ENCODE peak calls at places on chromosomes 13 and 19, in five cellular contexts. C is uterus, M is gastrocnemius medialis, D is BE2C, X is left ventricle myocardium inferior. R is an unnamed sample.

GRCh38 chr13:20395061-20395916 is 130.4 kb downstream of the CRYL1 start:
- DNase-seq in C (no peak), M (no peak), D (no peak), X (no peak), R (no peak)

GRCh38 chr13:87893186-87893585 is 222.0 kb downstream of the SLITRK5 start:
- DNase-seq in C (no peak), M (no peak), D (no peak), X (no peak), R (no peak)

GRCh38 chr13:48403151-48403631 is 9.7 kb downstream of the LPAR6 start:
- DNase-seq in C (no peak), M (no peak), D (no peak), X (no peak), R (no peak)

GRCh38 chr19:17125728-17126677 is 50.4 kb downstream of the MYO9B start:
- DNase-seq in C (no peak), M (peak; percentile 55), D (peak; percentile 94), X (peak; percentile 62), R (no peak)

GRCh38 chr13:113742000-113742441 is 17.0 kb upstream of the TMEM255B start:
- DNase-seq in C (no peak), M (no peak), D (peak; percentile 88), X (no peak), R (peak; percentile 53)

GRCh38 chr19:41409288-41409687 is 11.7 kb downstream of the BCKDHA start:
- DNase-seq in C (no peak), M (no peak), D (no peak), X (no peak), R (no peak)

GRCh38 chr19:913080-913748 is at the start of gene R3HDM4:
- DNase-seq in C (peak; percentile 70), M (peak; percentile 60), D (peak; percentile 82), X (peak; percentile 87), R (peak; percentile 86)

GRCh38 chr13:99386911-99387788 is 80.0 kb upstream of the GPR183 start:
- DNase-seq in C (no peak), M (no peak), D (peak; percentile 55), X (peak; percentile 45), R (peak; percentile 73)

GRCh38 chr19:5478241-5478924 is 23.2 kb downstream of the ZNRF4 start:
- DNase-seq in C (no peak), M (no peak), D (no peak), X (no peak), R (no peak)

GRCh38 chr19:46218160-46218559 is 11.4 kb upstream of the IGFL1 start:
- DNase-seq in C (no peak), M (no peak), D (no peak), X (no peak), R (peak; percentile 89)

GRCh38 chr19:48711106-48711662 is 8.3 kb downstream of the MAMSTR start:
- DNase-seq in C (no peak), M (no peak), D (no peak), X (no peak), R (no peak)

DNA sequence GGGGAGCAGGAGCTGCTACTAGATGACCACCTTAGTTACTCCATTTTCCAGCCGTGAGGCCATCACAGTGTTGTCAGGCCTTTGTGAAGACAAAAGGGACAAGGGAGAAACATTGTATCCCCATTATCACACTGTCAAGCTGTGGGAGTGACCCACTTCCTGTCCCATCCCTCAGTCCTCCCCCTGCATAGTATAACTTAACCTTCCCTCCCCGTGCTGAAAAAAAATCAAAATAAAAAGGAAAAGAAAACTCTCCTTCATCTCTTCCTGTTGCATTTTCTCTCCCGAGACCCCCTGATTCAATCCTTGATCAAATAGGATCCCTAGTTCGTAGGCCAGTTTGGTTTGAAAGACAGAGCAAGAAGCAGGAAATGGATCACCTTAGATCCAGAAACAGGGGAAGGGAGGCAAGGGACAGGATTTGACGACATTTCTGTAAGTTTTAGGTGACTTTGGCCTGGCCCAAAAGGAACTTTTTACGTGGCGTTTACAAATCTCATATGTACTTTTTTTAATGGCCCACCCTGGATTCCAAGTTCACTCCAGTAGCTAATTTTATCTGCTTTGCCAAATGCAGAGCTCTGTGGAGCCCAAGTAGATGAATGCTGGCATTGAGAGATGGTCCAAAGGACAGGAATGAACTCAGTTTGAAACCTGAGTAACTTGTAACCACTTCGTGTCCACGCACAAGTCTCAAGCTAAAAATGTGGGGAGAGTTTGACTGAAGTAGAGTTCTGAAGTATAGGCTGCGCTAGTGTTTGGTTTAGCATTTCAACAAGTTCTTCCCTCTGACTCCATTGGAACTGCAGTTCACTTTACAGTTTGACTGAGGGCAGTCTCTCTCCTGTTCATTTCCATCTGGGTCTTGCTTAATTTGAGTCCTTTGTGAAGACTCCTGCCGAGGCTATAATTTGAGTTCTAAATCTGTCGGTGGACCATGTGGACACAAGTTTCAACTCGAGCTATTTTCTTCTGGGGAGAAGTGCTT is 16.6 kb upstream of the GATAD2A start:
- DNase-seq in C (no peak), M (no peak), D (no peak), X (no peak), R (no peak)
- H3K4me1 ChIP-seq in C (no peaks in the 10 kb centered on the region), M (peaks cover 55% of the 10 kb centered on the region), D (peaks cover 2% of the 10 kb centered on the region), X (peaks cover 90% of the 10 kb centered on the region), R (peaks cover 6% of the 10 kb centered on the region)

DNA sequence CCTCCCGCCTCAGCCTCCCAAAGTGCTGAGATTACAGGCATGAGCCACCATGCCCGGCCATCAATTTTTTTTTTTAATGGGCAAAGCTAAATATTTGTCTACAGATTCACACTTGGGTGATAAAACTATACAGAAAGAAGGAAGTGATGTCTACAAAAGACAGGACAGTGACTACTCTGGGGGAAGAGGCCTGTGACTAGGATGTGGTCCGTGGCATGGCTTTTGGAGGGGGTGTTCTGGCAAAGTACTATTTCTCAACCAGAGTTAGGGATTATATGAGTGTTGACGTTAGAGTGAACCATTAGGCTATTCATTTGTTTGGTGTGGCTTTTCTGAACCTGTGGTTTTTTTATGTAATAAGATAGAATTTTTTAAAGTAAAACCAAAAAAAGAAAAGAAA is 42.7 kb downstream of the INSR start:
- DNase-seq in C (no peak), M (no peak), D (no peak), X (no peak), R (no peak)
- H3K4me1 ChIP-seq in C (no peaks in the 10 kb centered on the region), M (no peaks in the 10 kb centered on the region), D (no peaks in the 10 kb centered on the region), X (peaks cover 39% of the 10 kb centered on the region), R (no peaks in the 10 kb centered on the region)

GRCh38 chr19:43489310-43489709 is 15.2 kb downstream of the PHLDB3 start:
- DNase-seq in C (no peak), M (no peak), D (no peak), X (no peak), R (no peak)

GRCh38 chr19:43488179-43488578 is 16.4 kb downstream of the PHLDB3 start:
- DNase-seq in C (no peak), M (no peak), D (no peak), X (no peak), R (no peak)

GRCh38 chr19:43489979-43490599 is 14.5 kb downstream of the PHLDB3 start:
- DNase-seq in C (no peak), M (no peak), D (no peak), X (no peak), R (no peak)

GRCh38 chr19:43483281-43483680 is 17.9 kb upstream of the LYPD3 start:
- DNase-seq in C (no peak), M (no peak), D (no peak), X (no peak), R (no peak)

GRCh38 chr19:43486412-43486811 is 18.1 kb downstream of the PHLDB3 start:
- DNase-seq in C (no peak), M (no peak), D (no peak), X (no peak), R (no peak)
- H3K4me1 ChIP-seq in C (no peaks in the 10 kb centered on the region), M (no peaks in the 10 kb centered on the region), D (no peaks in the 10 kb centered on the region), X (no peaks in the 10 kb centered on the region), R (no peaks in the 10 kb centered on the region)

GRCh38 chr19:43775299-43775890 is 5.4 kb downstream of the KCNN4 start:
- DNase-seq in C (no peak), M (no peak), D (no peak), X (no peak), R (no peak)

GRCh38 chr19:43777163-43777700 is 3.5 kb downstream of the KCNN4 start:
- DNase-seq in C (no peak), M (no peak), D (no peak), X (no peak), R (no peak)

GRCh38 chr19:43774103-43774939 is 6.5 kb downstream of the KCNN4 start:
- DNase-seq in C (peak; percentile 45), M (peak; percentile 43), D (peak; percentile 87), X (peak; percentile 68), R (peak; percentile 85)

GRCh38 chr19:43776285-43776684 is 4.5 kb downstream of the KCNN4 start:
- DNase-seq in C (no peak), M (no peak), D (no peak), X (no peak), R (no peak)

DNA sequence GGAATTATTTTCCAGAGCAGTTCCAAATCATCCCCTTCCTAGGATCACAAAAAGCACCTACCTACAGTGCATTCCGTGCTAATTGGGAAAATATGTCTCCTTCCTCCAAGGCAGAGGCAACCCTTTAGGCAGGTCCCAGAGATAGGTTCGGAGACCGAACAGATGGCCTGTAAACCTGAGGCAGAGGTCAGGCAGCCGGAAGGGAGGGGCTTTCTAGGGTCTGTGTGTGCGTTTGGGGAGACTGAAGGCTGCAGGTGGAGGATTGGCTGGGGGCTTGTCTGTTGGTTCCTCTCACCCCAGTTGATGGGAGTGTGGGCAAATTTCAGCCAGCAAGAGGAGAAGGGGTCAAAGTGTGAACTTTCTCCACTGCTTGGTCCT is 7.1 kb downstream of the KCNN4 start:
- DNase-seq in C (no peak), M (no peak), D (no peak), X (no peak), R (peak; percentile 36)
- H3K4me1 ChIP-seq in C (no peaks in the 10 kb centered on the region), M (peaks cover 6% of the 10 kb centered on the region), D (no peaks in the 10 kb centered on the region), X (peaks cover 15% of the 10 kb centered on the region), R (peaks cover 19% of the 10 kb centered on the region)

GRCh38 chr19:31071157-31071855 is 277.9 kb downstream of the TSHZ3 start:
- DNase-seq in C (no peak), M (no peak), D (no peak), X (no peak), R (no peak)
- H3K4me1 ChIP-seq in C (no peaks in the 10 kb centered on the region), M (no peaks in the 10 kb centered on the region), D (no peaks in the 10 kb centered on the region), X (no peaks in the 10 kb centered on the region), R (peaks cover 16% of the 10 kb centered on the region)

DNA sequence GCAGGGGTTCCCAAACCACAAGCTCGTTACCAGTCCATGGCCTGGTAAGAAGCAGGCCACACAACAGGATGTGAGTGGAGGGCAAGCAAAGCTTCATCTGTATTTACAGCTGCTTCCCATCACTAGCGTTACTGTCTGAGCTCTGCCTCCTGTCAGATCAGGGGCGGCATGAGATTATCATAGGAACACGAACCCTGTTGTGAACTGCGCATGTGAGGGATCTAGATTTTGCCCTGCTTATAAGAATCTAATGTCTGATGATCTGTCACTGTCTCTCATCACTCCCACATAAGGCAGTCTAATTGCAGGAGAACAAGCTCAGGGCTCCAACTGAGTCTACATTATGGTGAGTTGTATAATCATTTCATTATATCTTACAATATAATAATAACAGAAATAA is 677.4 kb upstream of the SLITRK6 start:
- DNase-seq in C (no peak), M (no peak), D (no peak), X (no peak), R (no peak)
- H3K4me1 ChIP-seq in C (no peaks in the 10 kb centered on the region), M (no peaks in the 10 kb centered on the region), D (no peaks in the 10 kb centered on the region), X (no peaks in the 10 kb centered on the region), R (no peaks in the 10 kb centered on the region)